ENCODE peak calls at places on chromosome 9, in four cellular contexts. One of them, this sample, is unnamed.

GRCh38 chr9:2060425-2060824 is 45.3 kb downstream of the SMARCA2 start:
- DNase-seq in HT1080: no peak
- DNase-seq in RPMI8226: no peak
- DNase-seq in NCI-H2171 treated with DMSO at 0.1 percent for 48 hours: no peak
- DNase-seq in this sample: no peak

GRCh38 chr9:127895811-127896210 is 3.6 kb downstream of the ST6GALNAC6 start:
- DNase-seq in RPMI8226: no peak
- DNase-seq in NCI-H2171 treated with DMSO at 0.1 percent for 48 hours: no peak
- DNase-seq in HT1080: no peak
- DNase-seq in this sample: no peak

GRCh38 chr9:133387680-133388079 is 11.5 kb downstream of the STKLD1 start:
- DNase-seq in RPMI8226: peak; percentile 1
- DNase-seq in NCI-H2171 treated with DMSO at 0.1 percent for 48 hours: no peak
- DNase-seq in HT1080: no peak
- DNase-seq in this sample: no peak

GRCh38 chr9:63859475-63860215 is 1425.4 kb downstream of the FOXD4L5 start:
- DNase-seq in NCI-H2171 treated with DMSO at 0.1 percent for 48 hours: no peak
- DNase-seq in HT1080: peak; percentile 84
- DNase-seq in RPMI8226: peak; percentile 57
- DNase-seq in this sample: no peak

GRCh38 chr9:93027750-93028149 is 30.8 kb upstream of the SUSD3 start:
- DNase-seq in NCI-H2171 treated with DMSO at 0.1 percent for 48 hours: no peak
- DNase-seq in RPMI8226: no peak
- DNase-seq in HT1080: no peak
- DNase-seq in this sample: no peak

GRCh38 chr9:138072161-138072842 is 194.7 kb downstream of the CACNA1B start:
- DNase-seq in RPMI8226: no peak
- DNase-seq in HT1080: no peak
- DNase-seq in NCI-H2171 treated with DMSO at 0.1 percent for 48 hours: no peak
- DNase-seq in this sample: no peak

GRCh38 chr9:116499986-116500871 is 186.9 kb upstream of the TRIM32 start:
- DNase-seq in HT1080: peak; percentile 94
- DNase-seq in NCI-H2171 treated with DMSO at 0.1 percent for 48 hours: no peak
- DNase-seq in RPMI8226: no peak
- DNase-seq in this sample: no peak

GRCh38 chr9:77764894-77765780 is 117.0 kb upstream of the GNA14 start:
- DNase-seq in NCI-H2171 treated with DMSO at 0.1 percent for 48 hours: peak; percentile 18
- DNase-seq in RPMI8226: no peak
- DNase-seq in HT1080: peak; percentile 11
- DNase-seq in this sample: no peak

GRCh38 chr9:126413470-126414051 is 86.9 kb downstream of the MVB12B start:
- DNase-seq in HT1080: no peak
- DNase-seq in RPMI8226: no peak
- DNase-seq in NCI-H2171 treated with DMSO at 0.1 percent for 48 hours: no peak
- DNase-seq in this sample: no peak

GRCh38 chr9:36063804-36064447 is 27.2 kb downstream of the RECK start:
- DNase-seq in RPMI8226: no peak
- DNase-seq in HT1080: no peak
- DNase-seq in NCI-H2171 treated with DMSO at 0.1 percent for 48 hours: no peak
- DNase-seq in this sample: no peak

GRCh38 chr9:115373000-115373709 is 255.2 kb upstream of the TNC start:
- DNase-seq in HT1080: peak; percentile 98
- DNase-seq in NCI-H2171 treated with DMSO at 0.1 percent for 48 hours: no peak
- DNase-seq in RPMI8226: no peak
- DNase-seq in this sample: no peak

GRCh38 chr9:116493183-116493582 is 193.9 kb upstream of the TRIM32 start:
- DNase-seq in NCI-H2171 treated with DMSO at 0.1 percent for 48 hours: no peak
- DNase-seq in HT1080: peak; percentile 48
- DNase-seq in RPMI8226: no peak
- DNase-seq in this sample: no peak

GRCh38 chr9:69671904-69672827 is at the start of gene APBA1:
- DNase-seq in RPMI8226: no peak
- DNase-seq in HT1080: no peak
- DNase-seq in NCI-H2171 treated with DMSO at 0.1 percent for 48 hours: peak; percentile 62
- DNase-seq in this sample: peak; percentile 39

GRCh38 chr9:98870782-98871455 is 63.4 kb downstream of the GALNT12 start:
- DNase-seq in NCI-H2171 treated with DMSO at 0.1 percent for 48 hours: no peak
- DNase-seq in HT1080: no peak
- DNase-seq in RPMI8226: no peak
- DNase-seq in this sample: no peak

GRCh38 chr9:117487555-117488175 is 72.8 kb upstream of the ASTN2 start:
- DNase-seq in RPMI8226: peak; percentile 57
- DNase-seq in HT1080: peak; percentile 74
- DNase-seq in NCI-H2171 treated with DMSO at 0.1 percent for 48 hours: peak; percentile 97
- DNase-seq in this sample: peak; percentile 70

GRCh38 chr9:16461851-16462250 is 408.6 kb downstream of the BNC2 start:
- DNase-seq in RPMI8226: no peak
- DNase-seq in HT1080: no peak
- DNase-seq in NCI-H2171 treated with DMSO at 0.1 percent for 48 hours: no peak
- DNase-seq in this sample: no peak

GRCh38 chr9:112762726-112763518 is 12.4 kb downstream of the SNX30 start:
- DNase-seq in HT1080: no peak
- DNase-seq in NCI-H2171 treated with DMSO at 0.1 percent for 48 hours: no peak
- DNase-seq in RPMI8226: no peak
- DNase-seq in this sample: no peak

GRCh38 chr9:130142635-130143034 is 29.6 kb upstream of the NCS1 start:
- DNase-seq in HT1080: no peak
- DNase-seq in RPMI8226: no peak
- DNase-seq in NCI-H2171 treated with DMSO at 0.1 percent for 48 hours: no peak
- DNase-seq in this sample: no peak

GRCh38 chr9:129176786-129177442 is 1.1 kb downstream of the IER5L start:
- DNase-seq in HT1080: no peak
- DNase-seq in NCI-H2171 treated with DMSO at 0.1 percent for 48 hours: peak; percentile 29
- DNase-seq in RPMI8226: peak; percentile 61
- DNase-seq in this sample: peak; percentile 47

GRCh38 chr9:81861644-81862043 is 66.6 kb upstream of the SPATA31D4 start:
- DNase-seq in RPMI8226: no peak
- DNase-seq in HT1080: peak; percentile 90
- DNase-seq in NCI-H2171 treated with DMSO at 0.1 percent for 48 hours: no peak
- DNase-seq in this sample: no peak

GRCh38 chr9:4567601-4568000 is 77.3 kb downstream of the SLC1A1 start:
- DNase-seq in HT1080: peak; percentile 19
- DNase-seq in RPMI8226: no peak
- DNase-seq in NCI-H2171 treated with DMSO at 0.1 percent for 48 hours: no peak
- DNase-seq in this sample: no peak

GRCh38 chr9:98944130-98945074 is 695 bp downstream of the COL15A1 start:
- DNase-seq in RPMI8226: peak; percentile 31
- DNase-seq in HT1080: no peak
- DNase-seq in NCI-H2171 treated with DMSO at 0.1 percent for 48 hours: peak; percentile 64
- DNase-seq in this sample: no peak

GRCh38 chr9:12776775-12777055 is 1.9 kb downstream of the LURAP1L start:
- DNase-seq in HT1080: no peak
- DNase-seq in RPMI8226: no peak
- DNase-seq in NCI-H2171 treated with DMSO at 0.1 percent for 48 hours: no peak
- DNase-seq in this sample: no peak